ENCODE peak calls at places on chromosome X, in seven cellular contexts. P is neuronal stem cell, R is neural progenitor cell, K is H1, Q is keratinocyte, E is hepatocyte, N is trophoblast cell. V is an unnamed sample. For H3K9me3, the result is how much of the 10 kb centered on the place peaks cover.

GRCh38 chrX:3230496-3230895 is 116.0 kb downstream of the MXRA5 start:
- DNase-seq in E (no peak), Q (no peak), N (no peak), P (no peak), R (no peak), K (no peak), V (no peak)

GRCh38 chrX:111837226-111837625 is 38.8 kb upstream of the TRPC5OS start:
- DNase-seq in P (no peak), K (no peak), E (no peak), R (no peak), N (no peak), Q (no peak), V (no peak)

GRCh38 chrX:96579252-96579651 is 105.4 kb upstream of the DIAPH2 start:
- DNase-seq in P (no peak), Q (no peak), N (no peak), K (no peak), R (no peak), E (no peak), V (no peak)

GRCh38 chrX:38514014-38514854 is 47.1 kb upstream of the TSPAN7 start:
- DNase-seq in E (no peak), R (no peak), Q (no peak), K (no peak), P (no peak), N (no peak), V (no peak)

GRCh38 chrX:119647552-119648420 is 41.6 kb upstream of the NKRF start:
- DNase-seq in N (no peak), P (no peak), E (no peak), Q (no peak), K (no peak), R (no peak), V (no peak)

GRCh38 chrX:42714981-42715688 is 62.8 kb downstream of the PPP1R2C start:
- DNase-seq in N (peak), E (peak), K (peak), R (peak), P (peak), Q (no peak), V (no peak)

GRCh38 chrX:44503550-44503949 is 39.1 kb downstream of the FUNDC1 start:
- DNase-seq in P (no peak), K (no peak), R (no peak), E (no peak), N (no peak), Q (no peak), V (no peak)

GRCh38 chrX:23737413-23737812 is 5.7 kb downstream of the ACOT9 start:
- DNase-seq in K (no peak), N (no peak), Q (no peak), P (no peak), E (no peak), R (no peak), V (no peak)

GRCh38 chrX:131704136-131704695 is 160.3 kb downstream of the OR13H1 start:
- DNase-seq in E (no peak), N (peak), P (no peak), K (no peak), R (no peak), Q (no peak), V (peak)

GRCh38 chrX:120564925-120565324 is 4.2 kb upstream of the CUL4B start:
- DNase-seq in P (no peak), K (no peak), R (no peak), Q (no peak), E (no peak), N (no peak), V (peak)

GRCh38 chrX:101485212-101486064 is at the start of gene ARMCX4:
- DNase-seq in R (peak), K (peak), N (no peak), Q (no peak), P (peak), E (peak), V (no peak)

GRCh38 chrX:140504371-140505324 is at the start of gene SOX3:
- DNase-seq in Q (no peak), R (peak), K (no peak), P (peak), N (no peak), E (no peak), V (no peak)

GRCh38 chrX:2243913-2244460 is 256.8 kb downstream of the DHRSX start:
- DNase-seq in P (no peak), E (no peak), R (no peak), N (no peak), K (no peak), Q (no peak), V (no peak)

GRCh38 chrX:154021131-154021611 is 1.5 kb upstream of the IRAK1 start:
- DNase-seq in E (no peak), K (no peak), Q (no peak), P (no peak), R (no peak), N (peak), V (no peak)

GRCh38 chrX:119624951-119625668 is 18.9 kb upstream of the NKRF start:
- DNase-seq in R (no peak), N (no peak), P (no peak), E (no peak), Q (no peak), K (no peak), V (no peak)

GRCh38 chrX:32170481-32170880 is 1040.9 kb downstream of the DMD start:
- DNase-seq in K (no peak), P (no peak), R (no peak), N (no peak), Q (no peak), E (no peak), V (no peak)

GRCh38 chrX:264634-265455 is 16.3 kb upstream of the PLCXD1 start:
- DNase-seq in R (no peak), E (peak), P (no peak), Q (no peak), N (no peak), K (no peak), V (no peak)

GRCh38 chrX:10900585-10901289 is 210.4 kb upstream of the HCCS start:
- DNase-seq in K (no peak), N (no peak), E (peak), R (no peak), P (no peak), Q (no peak), V (no peak)

GRCh38 chrX:24858004-24858746 is 157.6 kb downstream of the ARX start:
- DNase-seq in Q (no peak), N (no peak), R (no peak), K (no peak), E (no peak), P (no peak), V (no peak)

GRCh38 chrX:39859991-39860861 is 237.5 kb downstream of the BCOR start:
- DNase-seq in Q (peak), E (peak), K (peak), R (peak), P (peak), N (peak), V (peak)

GRCh38 chrX:130013661-130014060 is 31.2 kb downstream of the BCORL1 start:
- DNase-seq in P (no peak), N (no peak), R (no peak), Q (no peak), E (no peak), K (no peak), V (no peak)

GRCh38 chrX:149272690-149273463 is 232.2 kb downstream of the IDS start:
- DNase-seq in E (no peak), P (no peak), K (no peak), N (no peak), Q (no peak), R (no peak), V (no peak)

GRCh38 chrX:4380710-4381109 is 667.3 kb upstream of the PRKX start:
- DNase-seq in P (no peak), K (no peak), R (no peak), E (no peak), N (no peak), Q (no peak), V (no peak)

GRCh38 chrX:54641530-54641929 is 111.5 kb downstream of the GNL3L start:
- DNase-seq in Q (no peak), R (no peak), E (no peak), K (no peak), P (no peak), N (no peak), V (no peak)

DNA sequence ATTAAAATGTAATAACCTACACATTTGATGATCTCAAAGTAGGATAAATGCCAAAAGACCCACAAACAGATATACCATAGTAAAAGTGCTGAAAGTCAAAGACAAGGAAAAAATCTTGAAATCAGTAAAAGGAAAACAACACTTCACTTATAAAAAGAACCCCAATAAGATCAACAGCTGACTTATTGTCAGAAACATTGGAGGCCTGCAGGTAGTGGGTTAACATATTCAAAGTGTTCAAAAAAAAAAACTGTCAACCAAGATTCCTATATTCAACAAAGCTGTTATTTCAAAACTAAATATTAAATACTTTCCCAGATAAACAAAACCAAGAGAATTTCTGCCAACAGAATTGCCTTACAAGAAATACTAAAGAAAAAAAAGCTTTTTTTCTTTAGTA is 347.1 kb downstream of the GUCY2F start:
- DNase-seq in K (no peak), Q (no peak), R (no peak), N (no peak), E (no peak), P (no peak), V (no peak)
- H3K9me3 ChIP-seq in K (under half), Q (under half), R (under half), N (under half), E (under half), P (under half), V (under half)

DNA sequence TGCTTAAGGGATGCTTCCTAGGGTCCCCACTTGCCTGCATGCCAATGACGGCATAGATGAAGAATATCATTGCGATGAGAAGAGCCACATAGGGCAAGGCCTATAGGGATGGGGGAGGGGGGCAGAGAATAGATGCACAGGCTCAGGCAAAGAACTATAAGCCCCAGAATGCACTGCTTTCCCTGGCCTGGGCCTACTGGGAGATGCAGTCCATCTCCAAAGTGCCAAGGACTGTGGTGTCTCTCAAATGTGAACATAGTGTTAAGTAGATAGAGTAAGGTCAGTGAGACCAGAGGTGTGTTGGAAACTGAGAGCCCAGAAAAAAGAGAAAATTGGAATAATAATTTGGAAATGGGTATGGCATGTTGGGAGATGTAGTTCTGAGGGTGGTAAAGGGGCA is 12.2 kb upstream of the SYP start:
- DNase-seq in E (no peak), K (no peak), Q (no peak), N (no peak), R (no peak), P (no peak), V (no peak)
- H3K4me2 ChIP-seq in E (no peak), K (no peak), Q (no peak), N (no peak), R (no peak), P (no peak), V (no peak)

DNA sequence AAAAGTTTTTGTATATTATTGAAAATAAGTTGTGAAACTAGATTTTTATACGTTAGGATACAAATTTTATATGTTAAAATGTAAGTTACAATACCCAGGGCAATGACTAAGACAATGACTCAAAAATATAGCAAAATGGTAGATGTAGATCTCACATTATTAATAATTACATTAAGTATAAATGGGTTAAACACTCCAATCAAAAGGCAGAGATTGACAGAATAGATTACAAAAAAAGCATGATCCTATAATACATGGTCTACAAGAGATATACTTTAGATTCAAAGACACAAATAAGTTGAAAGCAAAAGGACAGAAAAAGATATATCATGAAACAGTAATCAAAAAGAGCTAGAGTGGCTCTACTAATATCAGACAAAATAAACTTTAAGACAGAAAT is 210.9 kb upstream of the NHS start:
- DNase-seq in K (no peak), R (no peak), P (no peak), E (no peak), Q (no peak), N (no peak), V (no peak)
- H3K9me3 ChIP-seq in K (under half), R (under half), P (under half), E (under half), Q (under half), N (under half), V (under half)

GRCh38 chrX:116111934-116112595 is 58.5 kb upstream of the AGTR2 start:
- DNase-seq in Q (no peak), N (no peak), R (no peak), K (no peak), P (no peak), E (no peak), V (no peak)
- H3K4me2 ChIP-seq in Q (no peak), N (no peak), R (no peak), K (no peak), P (no peak), E (no peak), V (no peak)

V was measured in Karpas-422.